ENCODE peak calls at places on chromosome 5, in six cellular contexts. Y is osteocyte, K is sigmoid colon, Q is left lung, B is brain microvascular endothelial cell, H is spleen. D is an unnamed sample.
A peak's percentile ranks its signal among the peaks of the same experiment; 100 is the strongest.

GRCh38 chr5:172504736-172505402 is 50.5 kb upstream of the SH3PXD2B start:
- DNase-seq in Y (peak; percentile 70), K (peak; percentile 77), Q (no peak), B (no peak), H (peak; percentile 38), D (peak; percentile 72)

GRCh38 chr5:57302164-57302563 is 128.3 kb downstream of the GPBP1 start:
- DNase-seq in Y (no peak), K (no peak), Q (no peak), B (peak; percentile 79), H (no peak), D (no peak)

GRCh38 chr5:91332267-91333044 is 50.7 kb downstream of the ARRDC3 start:
- DNase-seq in Y (no peak), K (no peak), Q (no peak), B (peak; percentile 74), H (no peak), D (no peak)

GRCh38 chr5:136132087-136132486 is 558 bp upstream of the SMAD5 start:
- DNase-seq in Y (no peak), K (peak; percentile 67), Q (peak; percentile 51), B (no peak), H (peak; percentile 78), D (no peak)

GRCh38 chr5:146130440-146131045 is 25.2 kb upstream of the PLAC8L1 start:
- DNase-seq in Y (no peak), K (no peak), Q (no peak), B (no peak), H (no peak), D (no peak)

GRCh38 chr5:35333366-35333765 is 103.1 kb upstream of the PRLR start:
- DNase-seq in Y (no peak), K (no peak), Q (no peak), B (no peak), H (no peak), D (no peak)

GRCh38 chr5:128736567-128736966 is 198.5 kb upstream of the FBN2 start:
- DNase-seq in Y (no peak), K (no peak), Q (no peak), B (no peak), H (no peak), D (no peak)

GRCh38 chr5:7208911-7209310 is 187.0 kb upstream of the ADCY2 start:
- DNase-seq in Y (no peak), K (no peak), Q (no peak), B (no peak), H (no peak), D (no peak)

GRCh38 chr5:58315794-58316193 is 144.1 kb downstream of the PLK2 start:
- DNase-seq in Y (no peak), K (no peak), Q (no peak), B (no peak), H (no peak), D (no peak)

GRCh38 chr5:20077186-20077585 is 89.2 kb upstream of the CDH18 start:
- DNase-seq in Y (no peak), K (no peak), Q (no peak), B (no peak), H (no peak), D (no peak)

GRCh38 chr5:73437126-73438047 is 11.2 kb downstream of the FOXD1 start:
- DNase-seq in Y (peak; percentile 90), K (no peak), Q (no peak), B (peak; percentile 53), H (no peak), D (no peak)

GRCh38 chr5:10366310-10367297 is 13.1 kb downstream of the MARCHF6 start:
- DNase-seq in Y (no peak), K (no peak), Q (no peak), B (peak; percentile 47), H (no peak), D (no peak)

GRCh38 chr5:82467006-82467561 is 188.9 kb upstream of the RPS23 start:
- DNase-seq in Y (no peak), K (no peak), Q (no peak), B (peak; percentile 56), H (no peak), D (no peak)
- TF ChIP-seq CTCF in Y (peak; percentile 40), K (no peak), Q (no peak), B (peak; percentile 53), H (no peak), D (no peak)

GRCh38 chr5:59503223-59503622 is 390.3 kb downstream of the PDE4D start:
- DNase-seq in Y (no peak), K (no peak), Q (no peak), B (no peak), H (no peak), D (no peak)

DNA sequence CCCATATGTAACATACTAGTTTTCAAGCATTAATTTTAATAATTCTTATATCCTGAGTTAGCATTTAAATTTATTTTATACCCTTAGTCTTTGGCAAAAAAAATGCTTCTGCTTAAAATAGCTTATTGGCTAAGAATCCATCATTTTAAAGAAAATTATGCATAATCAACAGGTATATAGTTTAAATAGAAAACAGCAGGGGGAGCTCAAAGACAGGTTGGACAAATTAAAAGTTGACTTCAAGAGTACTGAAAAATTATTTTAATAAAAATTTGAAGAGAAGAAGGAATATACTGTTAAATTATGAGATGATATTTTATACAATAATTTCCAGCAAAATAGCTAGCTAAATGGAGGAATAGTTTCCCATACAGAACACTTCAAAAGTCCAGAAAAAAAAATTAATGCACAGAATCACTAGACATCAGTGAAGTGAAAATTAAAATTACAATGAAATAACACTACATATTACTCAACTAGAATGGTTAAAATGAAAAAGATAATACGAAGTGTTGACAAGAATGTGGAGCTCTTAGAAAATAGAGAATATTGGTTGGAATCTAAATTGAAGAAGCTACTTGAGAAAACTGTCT is 387.1 kb downstream of the PDE4D start:
- DNase-seq in Y (no peak), K (no peak), Q (no peak), B (no peak), H (no peak), D (no peak)
- TF ChIP-seq CTCF in Y (peak; percentile 68), K (no peak), Q (peak; percentile 38), B (peak; percentile 21), H (no peak), D (no peak)

DNA sequence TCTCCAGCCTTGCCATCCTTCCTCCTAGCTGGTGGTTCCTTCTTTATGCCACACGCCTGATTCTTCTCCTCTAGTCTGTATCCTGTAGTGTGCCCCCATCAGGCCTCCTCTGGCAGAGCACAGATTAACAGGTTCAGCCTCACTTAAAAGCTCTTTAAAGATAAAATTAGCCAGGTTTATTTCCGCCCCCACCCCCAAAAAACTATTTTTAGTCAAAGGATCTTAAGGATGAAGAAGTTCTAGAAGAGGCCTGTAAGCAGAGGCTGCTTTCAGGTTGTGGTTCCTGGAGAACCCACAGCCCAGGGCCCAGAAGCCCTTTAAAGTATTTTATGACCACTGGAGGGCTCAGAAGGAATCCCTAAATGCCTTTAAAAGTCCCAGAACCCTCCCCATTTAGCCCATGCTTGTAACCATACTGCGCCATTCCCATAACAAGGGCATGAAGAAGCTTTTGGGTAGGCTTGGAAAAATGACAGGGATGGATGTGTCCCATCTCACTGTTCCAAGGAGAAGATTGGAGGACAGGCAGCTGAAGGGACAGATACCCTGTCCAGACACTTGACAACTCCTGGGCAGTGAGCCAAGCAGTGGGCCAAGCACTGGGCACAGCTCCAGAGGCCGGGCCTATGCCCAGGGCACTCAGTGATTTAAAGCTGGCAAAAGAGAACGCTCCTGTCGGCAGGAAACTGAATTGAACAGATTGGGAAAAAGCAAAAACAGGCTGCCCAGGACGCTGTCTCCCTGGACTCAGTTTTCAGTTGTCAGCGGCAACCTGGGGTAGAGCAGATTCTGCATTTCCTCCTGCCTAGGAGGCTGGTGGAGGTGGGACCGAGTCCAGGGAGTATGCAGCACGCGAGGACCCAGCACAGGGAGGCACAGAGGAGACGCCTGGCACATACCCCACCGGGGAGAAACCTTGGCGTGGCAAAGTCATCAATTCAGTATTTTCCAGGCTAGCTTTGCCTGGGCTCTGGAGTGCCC is 106.3 kb upstream of the SSBP2 start:
- DNase-seq in Y (peak; percentile 89), K (peak; percentile 84), Q (peak; percentile 79), B (no peak), H (peak; percentile 78), D (peak; percentile 85)
- TF ChIP-seq CTCF in Y (peak; percentile 41), K (peak; percentile 38), Q (peak; percentile 6), B (peak; percentile 56), H (no peak), D (peak; percentile 12)

GRCh38 chr5:160787247-160787646 is 64.8 kb downstream of the ATP10B start:
- DNase-seq in Y (no peak), K (no peak), Q (no peak), B (no peak), H (no peak), D (no peak)
- TF ChIP-seq CTCF in Y (no peak), K (peak; percentile 57), Q (no peak), B (no peak), H (no peak), D (no peak)

GRCh38 chr5:55714339-55714738 is 2.2 kb upstream of the SLC38A9 start:
- DNase-seq in Y (no peak), K (no peak), Q (no peak), B (no peak), H (no peak), D (no peak)
- TF ChIP-seq CTCF in Y (no peak), K (no peak), Q (no peak), B (peak; percentile 32), H (no peak), D (no peak)

DNA sequence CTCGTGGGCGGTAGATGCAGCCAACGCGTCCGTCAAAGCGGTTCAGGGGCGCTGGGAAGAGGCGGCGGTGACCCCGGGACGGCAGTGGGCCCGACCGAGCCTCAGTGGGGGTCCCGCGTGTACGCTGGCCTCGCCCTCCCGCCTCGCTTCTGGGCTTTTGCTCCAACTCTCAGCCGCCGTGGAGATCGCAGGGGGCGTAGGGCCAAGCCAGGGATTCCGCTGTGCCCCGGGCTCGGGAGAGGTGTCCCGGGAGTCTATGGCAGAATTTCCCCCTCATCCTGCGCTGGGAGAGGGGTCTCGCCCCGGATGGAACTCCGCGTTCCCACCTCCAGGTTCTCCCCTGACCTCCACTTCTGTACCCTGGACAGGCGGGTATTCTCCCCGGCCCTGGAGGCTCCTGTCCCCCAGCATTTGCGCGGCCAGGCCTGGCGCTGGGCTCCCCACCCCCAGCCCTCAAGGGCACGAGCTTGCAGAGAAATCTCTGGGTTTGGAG is 131.9 kb downstream of the MRPL36 start:
- DNase-seq in Y (peak; percentile 85), K (no peak), Q (no peak), B (no peak), H (no peak), D (peak; percentile 64)
- TF ChIP-seq CTCF in Y (no peak), K (no peak), Q (no peak), B (no peak), H (no peak), D (no peak)

GRCh38 chr5:53943938-53944337 is 366.4 kb downstream of the ARL15 start:
- DNase-seq in Y (no peak), K (no peak), Q (no peak), B (no peak), H (no peak), D (no peak)

GRCh38 chr5:53944981-53945380 is 365.4 kb downstream of the ARL15 start:
- DNase-seq in Y (no peak), K (no peak), Q (no peak), B (peak; percentile 36), H (no peak), D (no peak)

GRCh38 chr5:53942724-53943123 is 367.6 kb downstream of the ARL15 start:
- DNase-seq in Y (no peak), K (no peak), Q (no peak), B (peak; percentile 44), H (no peak), D (no peak)

GRCh38 chr5:53948598-53948997 is 361.8 kb downstream of the ARL15 start:
- DNase-seq in Y (no peak), K (no peak), Q (no peak), B (no peak), H (no peak), D (no peak)

GRCh38 chr5:53946405-53947100 is 363.8 kb downstream of the ARL15 start:
- DNase-seq in Y (no peak), K (no peak), Q (no peak), B (no peak), H (no peak), D (no peak)
- TF ChIP-seq CTCF in Y (no peak), K (no peak), Q (no peak), B (no peak), H (no peak), D (no peak)